ENCODE peak calls at places on chromosome 11, in ten cellular contexts. J is mucosa of descending colon, O is endodermal cell, W is bronchial epithelial cell, F is fibroblast of the aortic adventitia, T is osteoblast, S is RWPE1, K is BJ, R is spleen, D is Panc1. L is an unnamed sample.

GRCh38 chr11:34501500-34501899 is 12.1 kb downstream of the ELF5 start:
- DNase-seq in F (peak; percentile 92), K (peak; percentile 71), T (peak; percentile 87), R (no peak), O (no peak), W (peak; percentile 55), S (peak; percentile 36), D (no peak), J (no peak), L (no peak)

GRCh38 chr11:86790867-86791849 is 9.2 kb upstream of the PRSS23 start:
- DNase-seq in W (no peak), J (no peak), K (no peak), S (no peak), R (no peak), D (no peak), T (no peak), F (no peak), O (no peak), L (no peak)

GRCh38 chr11:57072640-57073039 is 83.9 kb downstream of the OR5AK2 start:
- DNase-seq in J (no peak), T (peak; percentile 73), K (peak; percentile 91), D (peak; percentile 70), R (no peak), W (peak; percentile 99), S (peak; percentile 92), O (no peak), F (peak; percentile 99), L (no peak)

GRCh38 chr11:31657091-31657490 is 147.5 kb downstream of the ELP4 start:
- DNase-seq in F (no peak), T (no peak), R (no peak), O (no peak), S (no peak), D (no peak), J (no peak), W (no peak), K (no peak), L (no peak)

GRCh38 chr11:78838417-78838816 is 263.8 kb upstream of the NARS2 start:
- DNase-seq in W (peak; percentile 39), D (no peak), R (no peak), O (no peak), T (no peak), F (no peak), K (no peak), S (peak; percentile 13), J (no peak), L (no peak)

GRCh38 chr11:27008811-27009535 is 15.1 kb downstream of the FIBIN start:
- DNase-seq in O (no peak), J (no peak), W (peak; percentile 62), T (no peak), K (no peak), R (no peak), F (no peak), D (no peak), S (no peak), L (no peak)

GRCh38 chr11:118406599-118407166 is 5.3 kb downstream of the ATP5MG start:
- DNase-seq in J (no peak), K (no peak), R (no peak), D (no peak), F (no peak), T (no peak), S (no peak), W (no peak), O (no peak), L (no peak)

GRCh38 chr11:34437224-34437879 is 1.4 kb upstream of the CAT start:
- DNase-seq in W (no peak), K (no peak), S (no peak), F (no peak), O (no peak), T (no peak), D (no peak), J (no peak), R (no peak), L (no peak)

GRCh38 chr11:108853151-108853550 is 188.3 kb downstream of the DDX10 start:
- DNase-seq in J (no peak), D (no peak), W (no peak), R (no peak), O (no peak), S (no peak), T (no peak), F (no peak), K (no peak), L (no peak)

GRCh38 chr11:8693555-8693954 is 11.0 kb downstream of the RPL27A start:
- DNase-seq in T (peak; percentile 91), O (peak; percentile 58), W (no peak), F (no peak), J (no peak), R (no peak), K (no peak), D (no peak), S (no peak), L (no peak)

GRCh38 chr11:57643802-57644201 is 5.9 kb downstream of the YPEL4 start:
- DNase-seq in K (no peak), D (no peak), T (peak; percentile 68), W (no peak), J (no peak), O (no peak), R (no peak), F (peak; percentile 65), S (no peak), L (no peak)

GRCh38 chr11:111761056-111761455 is 5.1 kb downstream of the PPP2R1B start:
- DNase-seq in F (no peak), W (no peak), D (no peak), S (no peak), K (no peak), R (no peak), J (no peak), O (no peak), T (no peak), L (no peak)

GRCh38 chr11:44531636-44532035 is 33.8 kb upstream of the CD82 start:
- DNase-seq in W (no peak), O (no peak), S (no peak), R (no peak), F (no peak), D (no peak), J (no peak), T (no peak), K (no peak), L (no peak)

GRCh38 chr11:2036863-2037486 is 39.3 kb upstream of the H19 start:
- DNase-seq in K (no peak), J (no peak), R (no peak), D (no peak), F (no peak), O (no peak), W (no peak), S (no peak), T (no peak), L (no peak)
- TF ChIP-seq CTCF in K (no peak), J (no peak), R (no peak), D (no peak), F (no peak), O (no peak), W (no peak), S (no peak), T (no peak), L (no peak)

DNA sequence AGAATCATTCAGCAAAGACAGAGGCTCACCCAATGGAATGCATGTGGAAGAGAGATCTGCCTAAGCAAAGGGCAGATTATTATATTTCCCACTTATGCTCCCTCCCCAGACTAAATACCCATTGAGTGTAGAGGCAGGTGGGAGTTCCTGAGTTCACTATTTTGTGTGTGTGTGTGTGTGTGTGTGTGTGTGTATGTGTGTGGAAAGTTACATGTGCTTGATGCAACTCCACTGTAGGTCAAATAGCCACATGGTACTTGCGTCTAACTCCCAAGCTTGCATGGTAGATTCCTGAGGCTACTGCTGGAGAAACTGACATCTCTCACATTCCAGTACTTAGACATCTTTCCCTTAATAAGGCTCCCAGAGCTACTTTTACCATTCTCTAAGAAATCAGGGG is 3.4 kb upstream of the COPB1 start:
- DNase-seq in K (no peak), R (no peak), D (no peak), S (no peak), W (no peak), T (no peak), J (no peak), O (no peak), F (no peak), L (no peak)
- TF ChIP-seq CTCF in K (no peak), R (no peak), D (no peak), S (no peak), W (no peak), T (no peak), J (no peak), O (no peak), F (no peak), L (no peak)

GRCh38 chr11:90913131-90913668 is 690.4 kb upstream of the CHORDC1 start:
- DNase-seq in K (no peak), F (no peak), S (no peak), T (no peak), J (no peak), W (no peak), O (no peak), D (no peak), R (no peak), L (no peak)

GRCh38 chr11:90911192-90911591 is 688.3 kb upstream of the CHORDC1 start:
- DNase-seq in J (no peak), R (no peak), W (no peak), D (no peak), T (no peak), F (no peak), O (no peak), K (no peak), S (no peak), L (no peak)

GRCh38 chr11:90912631-90913030 is 689.8 kb upstream of the CHORDC1 start:
- DNase-seq in S (no peak), D (no peak), O (no peak), T (no peak), F (no peak), W (no peak), K (no peak), J (no peak), R (no peak), L (no peak)

DNA sequence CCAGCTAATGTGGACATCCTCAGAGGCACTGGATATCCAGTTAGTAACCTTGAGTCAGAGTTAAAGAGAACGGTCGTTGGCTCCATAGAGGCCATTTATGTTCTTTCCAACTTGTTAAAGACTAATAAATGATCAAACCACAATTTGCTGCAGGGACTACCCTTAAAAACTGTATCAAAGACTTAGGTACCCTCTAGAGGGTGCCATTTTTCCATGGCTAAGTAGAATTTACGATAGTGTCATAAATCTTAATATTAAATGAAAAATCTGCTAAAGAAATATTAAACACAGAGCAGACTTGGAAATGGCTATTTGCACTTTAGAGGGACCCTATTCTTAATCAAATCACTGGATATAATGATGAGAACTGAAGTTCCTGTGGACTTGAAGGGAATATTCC is 685.2 kb upstream of the CHORDC1 start:
- DNase-seq in K (no peak), S (no peak), D (no peak), F (no peak), W (peak; percentile 11), O (no peak), J (no peak), R (no peak), T (no peak), L (no peak)
- TF ChIP-seq CTCF in K (no peak), S (no peak), D (peak; percentile 21), F (no peak), W (no peak), O (peak; percentile 31), J (no peak), R (no peak), T (no peak), L (peak; percentile 78)

DNA sequence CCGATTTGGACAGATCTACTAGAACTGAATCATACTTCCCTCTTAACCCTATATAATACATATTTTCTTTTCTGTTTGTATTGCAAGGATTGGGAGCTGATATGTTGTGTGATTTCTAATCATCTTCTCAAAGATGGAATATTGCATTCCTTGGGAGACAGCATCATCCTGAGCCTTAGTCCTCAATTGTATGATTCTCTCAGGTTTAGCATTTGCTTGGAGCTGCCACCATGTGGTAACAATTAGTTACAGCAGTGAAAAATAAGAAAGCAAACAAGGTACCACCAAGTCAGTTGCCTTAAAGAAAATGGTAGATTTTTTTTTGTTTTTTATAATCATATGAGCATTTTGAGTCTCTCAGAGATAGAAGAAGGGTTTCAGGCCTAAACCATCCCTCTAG is 11.9 kb downstream of the SNX19 start:
- DNase-seq in O (no peak), S (peak; percentile 34), J (no peak), D (no peak), F (no peak), K (no peak), W (peak; percentile 27), T (peak; percentile 54), R (no peak), L (no peak)
- TF ChIP-seq CTCF in O (peak; percentile 65), S (peak; percentile 40), J (no peak), D (peak; percentile 69), F (peak; percentile 36), K (peak; percentile 39), W (peak; percentile 36), T (peak; percentile 45), R (no peak), L (peak; percentile 73)